ENCODE peak calls at places on chromosomes 16 and 17, in eight cellular contexts. E is A549, G is cardiac fibroblast, T is amniotic epithelial cell, X is hippocampal formation, Q is body of pancreas, C is cardiac muscle cell, P is hypothalamus. O is an unnamed sample.

GRCh38 chr17:66990047-66990446 is 25.5 kb downstream of the CACNG4 start:
- DNase-seq in E (no peak), G (no peak), T (no peak), X (no peak), Q (no peak), C (no peak), P (no peak), O (no peak)

GRCh38 chr16:84153660-84154214 is 8.6 kb downstream of the DNAAF1 start:
- DNase-seq in E (no peak), G (no peak), T (no peak), X (no peak), Q (no peak), C (no peak), P (no peak), O (no peak)

GRCh38 chr17:17236295-17237025 is 508 bp downstream of the FLCN start:
- DNase-seq in E (peak; percentile 44), G (peak; percentile 11), T (no peak), X (no peak), Q (no peak), C (peak; percentile 22), P (no peak), O (peak; percentile 62)

GRCh38 chr17:82324566-82325285 is 7.3 kb upstream of the CD7 start:
- DNase-seq in E (no peak), G (no peak), T (no peak), X (no peak), Q (no peak), C (no peak), P (no peak), O (no peak)

GRCh38 chr17:37759014-37759637 is 14.3 kb upstream of the HNF1B start:
- DNase-seq in E (no peak), G (no peak), T (no peak), X (no peak), Q (no peak), C (no peak), P (no peak), O (no peak)

GRCh38 chr16:84026601-84027000 is 16.0 kb downstream of the SLC38A8 start:
- DNase-seq in E (no peak), G (no peak), T (no peak), X (no peak), Q (no peak), C (no peak), P (no peak), O (no peak)

GRCh38 chr17:36939944-36940312 is 2.7 kb downstream of the LHX1 start:
- DNase-seq in E (no peak), G (no peak), T (no peak), X (no peak), Q (no peak), C (no peak), P (no peak), O (no peak)

GRCh38 chr17:75486951-75487350 is 28.4 kb downstream of the CASKIN2 start:
- DNase-seq in E (no peak), G (no peak), T (no peak), X (no peak), Q (no peak), C (no peak), P (no peak), O (no peak)

GRCh38 chr17:38773258-38773657 is 20.7 kb downstream of the PSMB3 start:
- DNase-seq in E (no peak), G (no peak), T (no peak), X (no peak), Q (no peak), C (no peak), P (no peak), O (no peak)

GRCh38 chr16:67176662-67177061 is 6.3 kb downstream of the NOL3 start:
- DNase-seq in E (no peak), G (no peak), T (no peak), X (no peak), Q (no peak), C (no peak), P (no peak), O (no peak)

GRCh38 chr16:72763927-72764628 is 283.9 kb downstream of the ZFHX3 start:
- DNase-seq in E (no peak), G (no peak), T (no peak), X (no peak), Q (no peak), C (no peak), P (no peak), O (no peak)

GRCh38 chr17:11031787-11032186 is 193.9 kb upstream of the PIRT start:
- DNase-seq in E (peak; percentile 14), G (no peak), T (no peak), X (no peak), Q (no peak), C (no peak), P (no peak), O (no peak)

GRCh38 chr17:34703533-34703932 is 124.2 kb downstream of the TMEM132E start:
- DNase-seq in E (no peak), G (peak; percentile 32), T (peak; percentile 3), X (no peak), Q (peak; percentile 17), C (peak; percentile 58), P (no peak), O (peak; percentile 3)

GRCh38 chr17:82342361-82343079 is 9.0 kb upstream of the SECTM1 start:
- DNase-seq in E (no peak), G (no peak), T (no peak), X (no peak), Q (no peak), C (no peak), P (no peak), O (no peak)

GRCh38 chr16:82175627-82176026 is 5.6 kb upstream of the MPHOSPH6 start:
- DNase-seq in E (no peak), G (no peak), T (no peak), X (no peak), Q (no peak), C (no peak), P (no peak), O (no peak)

GRCh38 chr16:78133919-78134318 is 34.5 kb downstream of the WWOX start:
- DNase-seq in E (no peak), G (no peak), T (no peak), X (no peak), Q (no peak), C (no peak), P (no peak), O (no peak)

GRCh38 chr16:19745286-19746018 is 27.4 kb downstream of the IQCK start:
- DNase-seq in E (no peak), G (no peak), T (no peak), X (no peak), Q (no peak), C (no peak), P (no peak), O (no peak)

GRCh38 chr17:77286391-77286640 is 145.5 kb downstream of the SEC14L1 start:
- DNase-seq in E (no peak), G (no peak), T (no peak), X (no peak), Q (no peak), C (no peak), P (no peak), O (no peak)

GRCh38 chr17:8649157-8650118 is 18.9 kb upstream of the MYH10 start:
- DNase-seq in E (no peak), G (peak; percentile 97), T (peak; percentile 98), X (no peak), Q (no peak), C (peak; percentile 98), P (no peak), O (peak; percentile 75)

GRCh38 chr16:848510-849253 is 48.1 kb upstream of the GNG13 start:
- DNase-seq in E (no peak), G (no peak), T (no peak), X (no peak), Q (no peak), C (no peak), P (no peak), O (no peak)